ENCODE peak calls at places on chromosomes 12 and 14, in six cellular contexts. Q is dorsolateral prefrontal cortex; G is CD8-positive, alpha-beta T cell; R is IMR-90; W is CD8-positive, alpha-beta memory T cell; L is neuronal stem cell. J is an unnamed sample.

GRCh38 chr14:55129086-55129427 is at the start of gene LGALS3:
- DNase-seq in Q (no peak), G (peak), R (peak), W (peak), L (peak), J (peak)

GRCh38 chr14:101008631-101009336 is 105.3 kb upstream of the RTL1 start:
- DNase-seq in Q (no peak), G (no peak), R (peak), W (no peak), L (no peak), J (peak)

GRCh38 chr14:102086346-102086971 is 385 bp downstream of the HSP90AA1 start:
- DNase-seq in Q (no peak), G (peak), R (peak), W (peak), L (no peak), J (peak)

GRCh38 chr12:132393991-132394949 is 64.9 kb upstream of the GALNT9 start:
- DNase-seq in Q (no peak), G (no peak), R (no peak), W (no peak), L (no peak), J (no peak)

GRCh38 chr14:54343276-54344121 is 53.3 kb upstream of the CDKN3 start:
- DNase-seq in Q (no peak), G (no peak), R (no peak), W (no peak), L (no peak), J (peak)

GRCh38 chr12:116090516-116090915 is 187.0 kb downstream of the MED13L start:
- DNase-seq in Q (no peak), G (no peak), R (no peak), W (no peak), L (no peak), J (no peak)

GRCh38 chr14:91095178-91095577 is 18.7 kb upstream of the DGLUCY start:
- DNase-seq in Q (no peak), G (no peak), R (no peak), W (no peak), L (no peak), J (no peak)

GRCh38 chr12:123634142-123634561 is 523 bp downstream of the GTF2H3 start:
- DNase-seq in Q (no peak), G (no peak), R (no peak), W (no peak), L (no peak), J (no peak)

GRCh38 chr14:69673578-69674305 is 62.3 kb downstream of the SUSD6 start:
- DNase-seq in Q (no peak), G (no peak), R (no peak), W (no peak), L (no peak), J (no peak)

GRCh38 chr12:90653051-90653450 is 301.9 kb downstream of the CCER1 start:
- DNase-seq in Q (no peak), G (no peak), R (peak), W (no peak), L (no peak), J (peak)

GRCh38 chr12:132899033-132899432 is 11.6 kb upstream of the CHFR start:
- DNase-seq in Q (no peak), G (no peak), R (peak), W (no peak), L (no peak), J (peak)

GRCh38 chr12:54294914-54295566 is 5.8 kb downstream of the NFE2 start:
- DNase-seq in Q (no peak), G (no peak), R (no peak), W (no peak), L (no peak), J (no peak)

GRCh38 chr12:57139796-57140649 is 7.4 kb downstream of the LRP1-AS start:
- DNase-seq in Q (no peak), G (no peak), R (peak), W (no peak), L (no peak), J (peak)

GRCh38 chr12:62466018-62466595 is 519 bp upstream of the MON2 start:
- DNase-seq in Q (no peak), G (peak), R (peak), W (peak), L (no peak), J (peak)

GRCh38 chr12:116529048-116529447 is 30.1 kb upstream of the MAP1LC3B2 start:
- DNase-seq in Q (no peak), G (no peak), R (peak), W (no peak), L (no peak), J (peak)

GRCh38 chr14:50773632-50774541 is 57.1 kb downstream of the NIN start:
- DNase-seq in Q (peak), G (peak), R (peak), W (no peak), L (peak), J (peak)

GRCh38 chr12:121719926-121720414 is 7.4 kb downstream of the TMEM120B start:
- DNase-seq in Q (no peak), G (no peak), R (peak), W (no peak), L (no peak), J (peak)

GRCh38 chr14:74019408-74019714 is 212 bp downstream of the BBOF1 start:
- DNase-seq in Q (no peak), G (no peak), R (no peak), W (no peak), L (no peak), J (no peak)

GRCh38 chr14:100448376-100448775 is 125.2 kb downstream of the SLC25A47 start:
- DNase-seq in Q (no peak), G (no peak), R (no peak), W (no peak), L (no peak), J (no peak)

GRCh38 chr12:96445743-96446655 is 43.4 kb upstream of the CFAP54 start:
- DNase-seq in Q (no peak), G (peak), R (peak), W (peak), L (no peak), J (peak)

GRCh38 chr12:107458163-107458562 is 227.4 kb upstream of the PWP1 start:
- DNase-seq in Q (no peak), G (no peak), R (no peak), W (no peak), L (no peak), J (no peak)

GRCh38 chr14:97978336-97978735 is 1181.2 kb downstream of the VRK1 start:
- DNase-seq in Q (peak), G (peak), R (no peak), W (peak), L (peak), J (peak)

GRCh38 chr14:93720076-93720815 is 68.0 kb downstream of the PRIMA1 start:
- DNase-seq in Q (no peak), G (no peak), R (no peak), W (no peak), L (no peak), J (no peak)

GRCh38 chr12:103948746-103949406 is 16.8 kb upstream of the TDG start:
- DNase-seq in Q (no peak), G (no peak), R (no peak), W (no peak), L (no peak), J (no peak)

GRCh38 chr14:21486640-21487087 is 9.7 kb downstream of the TOX4 start:
- DNase-seq in Q (no peak), G (no peak), R (peak), W (no peak), L (no peak), J (no peak)

GRCh38 chr12:78963439-78964222 is 99.1 kb downstream of the SYT1 start:
- DNase-seq in Q (no peak), G (no peak), R (peak), W (no peak), L (no peak), J (peak)

GRCh38 chr12:685388-685787 is 22.1 kb upstream of the NINJ2 start:
- DNase-seq in Q (no peak), G (peak), R (peak), W (peak), L (no peak), J (no peak)

GRCh38 chr14:73935666-73936065 is 14.2 kb downstream of the FAM161B start:
- DNase-seq in Q (no peak), G (no peak), R (no peak), W (no peak), L (no peak), J (no peak)

GRCh38 chr14:24398298-24398942 is 383 bp upstream of the NYNRIN start:
- DNase-seq in Q (no peak), G (no peak), R (no peak), W (no peak), L (peak), J (no peak)

GRCh38 chr14:50666772-50667490 is 1.2 kb downstream of the SAV1 start:
- DNase-seq in Q (no peak), G (peak), R (peak), W (no peak), L (peak), J (peak)

GRCh38 chr14:58947156-58947555 is 241.3 kb upstream of the DAAM1 start:
- DNase-seq in Q (no peak), G (no peak), R (no peak), W (no peak), L (no peak), J (no peak)

GRCh38 chr14:85129907-85130306 is 400.0 kb upstream of the FLRT2 start:
- DNase-seq in Q (no peak), G (no peak), R (no peak), W (no peak), L (no peak), J (no peak)

GRCh38 chr12:111298583-111299436 is 70.1 kb downstream of the PHETA1 start:
- DNase-seq in Q (peak), G (peak), R (peak), W (peak), L (peak), J (peak)

GRCh38 chr14:78967111-78967809 is 797.1 kb downstream of the NRXN3 start:
- DNase-seq in Q (no peak), G (no peak), R (peak), W (no peak), L (no peak), J (no peak)

GRCh38 chr12:70359458-70360197 is 6.5 kb upstream of the KCNMB4 start:
- DNase-seq in Q (no peak), G (no peak), R (no peak), W (no peak), L (no peak), J (no peak)

GRCh38 chr12:104769207-104769606 is 188.9 kb downstream of the SLC41A2 start:
- DNase-seq in Q (no peak), G (no peak), R (no peak), W (no peak), L (no peak), J (no peak)

GRCh38 chr14:32727827-32728226 is 210.9 kb upstream of the NPAS3 start:
- DNase-seq in Q (peak), G (no peak), R (no peak), W (no peak), L (no peak), J (no peak)

GRCh38 chr14:32726516-32726915 is 212.2 kb upstream of the NPAS3 start:
- DNase-seq in Q (no peak), G (no peak), R (no peak), W (no peak), L (no peak), J (no peak)

GRCh38 chr14:32728526-32728925 is 210.2 kb upstream of the NPAS3 start:
- DNase-seq in Q (no peak), G (no peak), R (no peak), W (no peak), L (no peak), J (no peak)

GRCh38 chr14:32722631-32723183 is 216.0 kb upstream of the NPAS3 start:
- DNase-seq in Q (no peak), G (no peak), R (no peak), W (no peak), L (no peak), J (no peak)

GRCh38 chr14:32724864-32725550 is 213.7 kb upstream of the NPAS3 start:
- DNase-seq in Q (peak), G (no peak), R (peak), W (no peak), L (no peak), J (peak)
- H3K4me3 ChIP-seq in Q (peak), G (no peak), R (peak), W (no peak), L (peak), J (peak)

DNA sequence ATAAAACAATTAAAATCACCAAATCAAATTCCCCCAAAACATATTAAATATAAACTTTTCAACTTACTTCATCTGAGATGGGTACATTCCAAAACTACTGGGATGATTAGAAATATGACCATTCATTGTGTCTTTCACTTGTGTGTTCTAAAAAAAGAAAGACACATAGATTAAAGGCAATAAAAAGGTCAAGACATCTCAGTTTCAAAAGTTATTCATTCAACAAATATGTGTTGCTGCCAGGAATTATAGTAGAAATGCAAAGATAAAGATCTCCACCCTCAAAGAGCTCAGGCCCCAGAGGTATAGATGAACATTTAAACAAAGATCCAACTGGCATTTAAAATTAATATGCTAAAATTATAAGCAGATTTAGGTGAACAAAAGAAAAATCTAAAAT is 106.4 kb downstream of the EPS8 start:
- DNase-seq in Q (no peak), G (no peak), R (no peak), W (no peak), L (no peak), J (peak)
- H3K4me3 ChIP-seq in Q (no peak), G (no peak), R (no peak), W (no peak), L (no peak), J (no peak)

DNA sequence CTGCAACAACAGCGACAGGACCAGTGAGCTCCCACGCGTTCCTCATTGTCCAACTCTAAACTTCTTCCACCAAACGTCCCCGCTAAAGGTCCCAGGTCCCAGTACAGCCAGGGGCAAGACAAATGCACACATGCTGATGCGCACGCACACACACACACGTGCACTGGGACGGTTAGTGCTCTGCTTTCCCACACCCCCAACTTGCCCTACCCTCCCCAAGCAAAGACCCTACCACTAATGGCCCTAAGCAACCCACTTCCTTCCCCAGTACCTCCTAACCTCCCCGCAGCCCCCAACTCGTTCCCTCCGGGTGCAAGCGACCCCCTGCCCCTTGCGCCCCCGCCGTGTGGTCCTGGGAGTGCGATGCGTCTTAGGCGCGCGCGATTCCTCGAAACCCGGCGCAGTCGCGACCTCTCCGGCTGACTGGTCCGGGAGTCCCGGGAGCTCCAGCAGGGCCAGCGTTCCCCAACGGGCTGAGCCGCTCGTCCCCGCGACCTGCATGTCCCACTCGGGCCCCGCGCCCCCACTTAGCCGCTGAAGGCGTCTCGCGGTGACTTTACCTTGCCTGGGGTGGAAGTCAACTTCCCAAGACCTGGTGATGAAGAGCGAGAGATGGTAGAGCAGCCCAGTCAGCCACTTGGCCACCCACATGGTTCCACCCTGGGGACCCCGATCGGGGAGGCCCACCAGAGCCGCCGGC is 582 bp downstream of the ADAMTS20 start:
- DNase-seq in Q (no peak), G (no peak), R (no peak), W (no peak), L (peak), J (peak)
- H3K4me3 ChIP-seq in Q (peak), G (no peak), R (no peak), W (no peak), L (peak), J (no peak)

DNA sequence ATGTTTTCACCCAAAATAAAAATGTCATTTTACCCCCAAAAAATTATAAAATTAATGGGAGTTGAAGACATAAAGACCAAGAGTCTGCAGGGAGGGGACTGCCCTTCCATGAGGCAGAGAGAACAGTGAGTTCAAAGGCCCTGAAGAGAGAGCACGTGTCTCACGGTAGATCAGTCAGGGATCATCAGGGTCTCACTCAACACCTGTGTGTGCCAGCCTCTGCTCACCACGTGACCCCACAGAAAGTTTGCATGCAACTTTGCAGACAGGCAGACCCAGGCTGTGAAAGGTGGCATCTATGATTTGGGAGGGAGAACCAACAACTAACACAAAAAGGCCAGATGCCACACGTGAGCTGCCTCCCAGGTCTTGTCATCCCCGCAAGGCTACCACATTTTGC is 33.1 kb downstream of the CLMN start:
- DNase-seq in Q (no peak), G (no peak), R (no peak), W (no peak), L (no peak), J (no peak)
- H3K4me3 ChIP-seq in Q (no peak), G (no peak), R (no peak), W (no peak), L (no peak), J (no peak)

GRCh38 chr12:6563448-6564050 is 4.5 kb downstream of the NOP2 start:
- DNase-seq in Q (peak), G (peak), R (peak), W (peak), L (peak), J (peak)

GRCh38 chr12:6556857-6557256 is 1.0 kb upstream of the IFFO1 start:
- DNase-seq in Q (no peak), G (no peak), R (no peak), W (no peak), L (no peak), J (no peak)

GRCh38 chr12:6560501-6561205 is 4.8 kb upstream of the IFFO1 start:
- DNase-seq in Q (no peak), G (no peak), R (no peak), W (no peak), L (no peak), J (no peak)

GRCh38 chr12:6562881-6563280 is 5.2 kb downstream of the NOP2 start:
- DNase-seq in Q (no peak), G (no peak), R (no peak), W (no peak), L (no peak), J (no peak)

DNA sequence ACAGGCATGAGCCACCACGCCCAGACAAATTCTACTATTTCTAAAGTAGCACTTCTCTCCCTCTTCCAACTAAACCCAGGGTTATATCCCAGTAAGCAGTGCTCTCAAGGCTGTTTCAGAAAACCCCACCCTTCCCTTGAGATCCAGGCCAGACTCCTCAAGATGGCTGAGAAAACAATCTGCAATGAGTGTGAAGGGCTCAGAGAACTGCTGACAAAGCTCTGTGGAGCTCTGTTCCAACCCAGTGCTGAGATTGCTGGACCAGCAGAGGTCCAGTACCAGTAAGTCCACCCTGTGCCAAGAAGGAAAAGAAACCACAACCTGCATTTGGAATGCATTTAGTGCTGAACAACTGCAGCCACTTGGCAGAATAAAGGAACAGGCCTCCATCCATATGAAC is 3.7 kb upstream of the IFFO1 start:
- DNase-seq in Q (no peak), G (no peak), R (no peak), W (no peak), L (no peak), J (no peak)
- H3K4me3 ChIP-seq in Q (no peak), G (no peak), R (no peak), W (no peak), L (no peak), J (no peak)

DNA sequence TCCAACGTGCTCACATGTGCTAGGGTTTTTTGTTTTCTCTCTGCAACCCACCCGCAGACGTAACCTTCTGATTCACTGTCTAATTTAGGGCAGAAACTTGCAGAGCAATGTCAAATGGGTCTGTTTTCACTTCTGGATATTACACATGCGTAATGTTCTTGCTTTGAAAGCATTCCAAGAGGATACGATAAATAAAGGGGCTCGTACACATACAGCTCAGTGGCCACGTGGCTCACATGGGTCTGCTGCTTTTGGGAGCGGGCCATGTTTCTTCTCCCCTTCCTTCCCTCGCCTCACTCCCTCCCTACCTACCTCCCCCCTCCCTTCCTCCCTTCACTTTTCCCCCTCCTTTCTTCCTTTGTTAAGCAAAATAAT is 23.4 kb downstream of the CACNA1C start:
- DNase-seq in Q (no peak), G (no peak), R (peak), W (no peak), L (no peak), J (peak)
- H3K4me3 ChIP-seq in Q (no peak), G (no peak), R (no peak), W (no peak), L (no peak), J (peak)

J was measured in foreskin fibroblast.